ENCODE peak calls at places on chromosomes 13 and 19, in four cellular contexts. O is hypothalamus, D is amniotic stem cell, I is T-cell. H is an unnamed sample.

GRCh38 chr13:40221460-40222201 is 444.8 kb downstream of the FOXO1 start:
- DNase-seq in O (no peak), I (peak; percentile 64), D (no peak), H (no peak)

GRCh38 chr13:105660550-105660949 is 874.9 kb downstream of the EFNB2 start:
- DNase-seq in D (no peak), O (no peak), I (no peak), H (no peak)

GRCh38 chr19:1618157-1619093 is 13.2 kb upstream of the UQCR11 start:
- DNase-seq in D (no peak), O (no peak), I (no peak), H (no peak)

GRCh38 chr19:49487277-49488045 is at the start of gene RPL13A:
- DNase-seq in O (peak; percentile 96), D (peak; percentile 100), I (peak; percentile 98), H (peak; percentile 98)

GRCh38 chr19:42079886-42080763 is 4.2 kb downstream of the ZNF574 start:
- DNase-seq in O (no peak), D (no peak), I (no peak), H (no peak)

GRCh38 chr13:92103673-92104296 is 705.4 kb downstream of the GPC5 start:
- DNase-seq in D (no peak), I (no peak), O (no peak), H (no peak)

GRCh38 chr13:79349011-79349410 is 57.0 kb downstream of the RBM26 start:
- DNase-seq in I (no peak), O (no peak), D (no peak), H (no peak)

GRCh38 chr13:103839460-103839859 is 773.2 kb upstream of the SLC10A2 start:
- DNase-seq in O (no peak), D (no peak), I (no peak), H (no peak)

GRCh38 chr19:46863818-46864629 is 3.2 kb downstream of the ARHGAP35 start:
- DNase-seq in D (no peak), I (no peak), O (no peak), H (peak; percentile 31)

GRCh38 chr13:110433014-110433413 is 125.9 kb downstream of the COL4A2 start:
- DNase-seq in I (no peak), O (no peak), D (no peak), H (no peak)

GRCh38 chr19:2271516-2272103 is 10.4 kb downstream of the PEAK3 start:
- DNase-seq in O (no peak), D (peak; percentile 43), I (no peak), H (peak; percentile 22)

GRCh38 chr19:55474269-55475265 is 1.9 kb upstream of the ZNF628 start:
- DNase-seq in I (no peak), D (no peak), O (no peak), H (no peak)

GRCh38 chr13:50419896-50420295 is 404.7 kb downstream of the KCNRG start:
- DNase-seq in O (no peak), I (no peak), D (no peak), H (no peak)

GRCh38 chr13:72680353-72680752 is 47.1 kb downstream of the MZT1 start:
- DNase-seq in I (no peak), D (no peak), O (no peak), H (no peak)

GRCh38 chr13:46604226-46604968 is 51.4 kb downstream of the LRCH1 start:
- DNase-seq in I (no peak), O (no peak), D (no peak), H (no peak)

GRCh38 chr19:47414469-47414868 is 4.9 kb downstream of the MEIS3 start:
- DNase-seq in O (no peak), I (no peak), D (no peak), H (no peak)

GRCh38 chr13:112652512-112653458 is 37.1 kb upstream of the ATP11A start:
- DNase-seq in O (no peak), D (no peak), I (no peak), H (no peak)

GRCh38 chr19:46408611-46409039 is 4.7 kb downstream of the CCDC8 start:
- DNase-seq in O (peak; percentile 62), I (no peak), D (no peak), H (peak; percentile 62)

GRCh38 chr19:19463348-19464117 is 51.8 kb downstream of the TSSK6 start:
- DNase-seq in I (no peak), D (no peak), O (no peak), H (no peak)

GRCh38 chr13:81872581-81872980 is 1531.7 kb upstream of the SPRY2 start:
- DNase-seq in I (no peak), D (no peak), O (no peak), H (no peak)

GRCh38 chr19:45862271-45862563 is 730 bp downstream of the SYMPK start:
- DNase-seq in D (no peak), O (no peak), I (no peak), H (no peak)

GRCh38 chr13:102195566-102196462 is 206.0 kb downstream of the FGF14 start:
- DNase-seq in D (no peak), O (no peak), I (no peak), H (no peak)

GRCh38 chr19:17235618-17236413 is 9.8 kb downstream of the OCEL1 start:
- DNase-seq in I (peak; percentile 71), O (no peak), D (peak; percentile 43), H (peak; percentile 35)

GRCh38 chr13:93234459-93234858 is 7.9 kb downstream of the GPC6 start:
- DNase-seq in D (no peak), O (no peak), I (no peak), H (no peak)

GRCh38 chr19:35408284-35409171 is 37.7 kb downstream of the GPR42 start:
- DNase-seq in D (no peak), O (no peak), I (no peak), H (no peak)

GRCh38 chr19:16062789-16063188 is 13.5 kb upstream of the TPM4 start:
- DNase-seq in I (peak; percentile 45), D (no peak), O (peak; percentile 12), H (no peak)

GRCh38 chr13:28820099-28821051 is at the start of gene MTUS2:
- DNase-seq in D (no peak), O (no peak), I (no peak), H (no peak)

GRCh38 chr13:51801631-51802099 is 2.3 kb downstream of the DHRS12 start:
- DNase-seq in I (no peak), O (peak; percentile 54), D (no peak), H (peak; percentile 60)

GRCh38 chr19:13132471-13133166 is 14.6 kb downstream of the NACC1 start:
- DNase-seq in I (no peak), D (no peak), O (no peak), H (no peak)

GRCh38 chr13:97018029-97018819 is 23.9 kb upstream of the OXGR1 start:
- DNase-seq in I (peak; percentile 17), O (peak; percentile 21), D (no peak), H (no peak)

GRCh38 chr19:6767357-6768235 is at the start of gene SH2D3A:
- DNase-seq in I (peak; percentile 90), O (no peak), D (no peak), H (no peak)

H was measured in C1 segment of cervical spinal cord.